ENCODE peak calls at places on chromosomes 4 and X, in nine cellular contexts. S is fibroblast of lung, Y is H9, T is colonic mucosa, N is HCT116, G is GM23248, P is IMR-90, J is PC-3, Q is kidney. O is an unnamed sample.

GRCh38 chr4:187380181-187380581 is 615.4 kb upstream of the ZFP42 start:
- DNase-seq in S (no peak), Y (peak), T (peak), N (peak), G (peak), P (peak), J (peak), Q (no peak), O (peak)

GRCh38 chrX:101206471-101206870 is 13.1 kb upstream of the DRP2 start:
- DNase-seq in S (peak), Y (no peak), T (no peak), N (peak), G (peak), P (peak), J (peak), Q (no peak), O (peak)

GRCh38 chr4:2060578-2061207 is 1.6 kb downstream of the NAT8L start:
- DNase-seq in S (no peak), Y (peak), T (no peak), N (no peak), G (peak), P (no peak), J (no peak), Q (peak), O (no peak)

GRCh38 chrX:119729408-119730201 is 28.8 kb upstream of the SOWAHD start:
- DNase-seq in S (peak), Y (peak), T (peak), N (peak), G (peak), P (peak), J (peak), Q (no peak), O (peak)

GRCh38 chr4:88108747-88109122 is 49.7 kb downstream of the ABCG2 start:
- DNase-seq in S (peak), Y (no peak), T (no peak), N (no peak), G (peak), P (peak), J (no peak), Q (no peak), O (no peak)

GRCh38 chr4:34850983-34851382 is 1393.3 kb downstream of the ARAP2 start:
- DNase-seq in S (peak), Y (no peak), T (no peak), N (no peak), G (no peak), P (no peak), J (peak), Q (no peak), O (no peak)

GRCh38 chrX:22135994-22136684 is 104.0 kb downstream of the PHEX start:
- DNase-seq in S (peak), Y (no peak), T (no peak), N (peak), G (peak), P (peak), J (peak), Q (no peak), O (peak)

GRCh38 chr4:15132739-15133138 is 130.5 kb downstream of the CPEB2 start:
- DNase-seq in S (no peak), Y (no peak), T (no peak), N (no peak), G (no peak), P (no peak), J (no peak), Q (no peak), O (no peak)

GRCh38 chrX:314781-315595 is 3.6 kb downstream of the GTPBP6 start:
- DNase-seq in S (no peak), Y (no peak), T (no peak), N (no peak), G (no peak), P (no peak), J (no peak), Q (peak), O (no peak)

GRCh38 chr4:98583265-98583664 is 75.1 kb downstream of the TSPAN5 start:
- DNase-seq in S (no peak), Y (no peak), T (no peak), N (no peak), G (no peak), P (no peak), J (no peak), Q (no peak), O (no peak)

GRCh38 chrX:120463241-120463640 is 5.9 kb downstream of the LAMP2 start:
- DNase-seq in S (peak), Y (no peak), T (no peak), N (no peak), G (peak), P (peak), J (peak), Q (no peak), O (no peak)

GRCh38 chr4:145154573-145154972 is 25.8 kb downstream of the OTUD4 start:
- DNase-seq in S (peak), Y (no peak), T (no peak), N (no peak), G (peak), P (peak), J (peak), Q (no peak), O (no peak)

GRCh38 chrX:95718746-95719145 is 965.9 kb upstream of the DIAPH2 start:
- DNase-seq in S (no peak), Y (no peak), T (no peak), N (no peak), G (no peak), P (no peak), J (no peak), Q (no peak), O (no peak)

GRCh38 chr4:56218230-56218895 is 168.9 kb downstream of the AASDH start:
- DNase-seq in S (no peak), Y (no peak), T (no peak), N (no peak), G (no peak), P (no peak), J (no peak), Q (no peak), O (no peak)

GRCh38 chr4:25002679-25003078 is 28.1 kb downstream of the LGI2 start:
- DNase-seq in S (peak), Y (no peak), T (no peak), N (no peak), G (peak), P (no peak), J (no peak), Q (no peak), O (no peak)

GRCh38 chrX:120736989-120737388 is 107.1 kb upstream of the C1GALT1C1 start:
- DNase-seq in S (peak), Y (no peak), T (no peak), N (no peak), G (peak), P (peak), J (peak), Q (no peak), O (no peak)

GRCh38 chrX:120315776-120316175 is 4.5 kb upstream of the TMEM255A start:
- DNase-seq in S (no peak), Y (no peak), T (no peak), N (no peak), G (no peak), P (no peak), J (peak), Q (no peak), O (no peak)

GRCh38 chr4:43233321-43233720 is 340.8 kb downstream of the GRXCR1 start:
- DNase-seq in S (no peak), Y (no peak), T (no peak), N (no peak), G (no peak), P (no peak), J (no peak), Q (no peak), O (no peak)

GRCh38 chrX:20181563-20182329 is 40.1 kb upstream of the EIF1AX start:
- DNase-seq in S (no peak), Y (no peak), T (no peak), N (no peak), G (no peak), P (no peak), J (no peak), Q (no peak), O (no peak)

GRCh38 chr4:128282516-128282915 is 5.1 kb downstream of the PGRMC2 start:
- DNase-seq in S (no peak), Y (no peak), T (no peak), N (no peak), G (no peak), P (no peak), J (no peak), Q (no peak), O (no peak)

GRCh38 chrX:136130931-136131843 is 16.1 kb upstream of the FHL1 start:
- DNase-seq in S (peak), Y (no peak), T (no peak), N (peak), G (peak), P (peak), J (peak), Q (no peak), O (no peak)

GRCh38 chr4:38989487-38989886 is 42.7 kb downstream of the TMEM156 start:
- DNase-seq in S (peak), Y (no peak), T (no peak), N (no peak), G (peak), P (peak), J (peak), Q (no peak), O (no peak)

GRCh38 chr4:75786938-75787337 is 62.6 kb downstream of the USO1 start:
- DNase-seq in S (no peak), Y (no peak), T (no peak), N (no peak), G (no peak), P (no peak), J (no peak), Q (no peak), O (no peak)

GRCh38 chr4:24809376-24809775 is 14.0 kb downstream of the SOD3 start:
- DNase-seq in S (no peak), Y (peak), T (peak), N (no peak), G (peak), P (no peak), J (peak), Q (no peak), O (peak)

GRCh38 chr4:30553721-30554120 is 166.4 kb upstream of the PCDH7 start:
- DNase-seq in S (peak), Y (no peak), T (no peak), N (no peak), G (no peak), P (peak), J (no peak), Q (no peak), O (no peak)

GRCh38 chr4:168656055-168656660 is 159.3 kb downstream of the PALLD start:
- DNase-seq in S (peak), Y (no peak), T (no peak), N (no peak), G (peak), P (peak), J (peak), Q (no peak), O (no peak)

GRCh38 chr4:185513489-185514181 is 21.7 kb downstream of the PDLIM3 start:
- DNase-seq in S (peak), Y (no peak), T (peak), N (no peak), G (no peak), P (peak), J (peak), Q (no peak), O (no peak)

GRCh38 chrX:79182616-79183015 is 38.1 kb downstream of the GPR174 start:
- DNase-seq in S (no peak), Y (no peak), T (no peak), N (no peak), G (no peak), P (no peak), J (no peak), Q (no peak), O (no peak)

GRCh38 chr4:37430718-37431416 is 186.3 kb downstream of the NWD2 start:
- DNase-seq in S (no peak), Y (no peak), T (peak), N (no peak), G (no peak), P (no peak), J (no peak), Q (no peak), O (no peak)

GRCh38 chr4:993111-994029 is at the start of gene SLC26A1:
- DNase-seq in S (no peak), Y (no peak), T (peak), N (no peak), G (no peak), P (no peak), J (peak), Q (peak), O (peak)

GRCh38 chr4:36348403-36348938 is 67.1 kb downstream of the DTHD1 start:
- DNase-seq in S (no peak), Y (no peak), T (no peak), N (no peak), G (no peak), P (no peak), J (no peak), Q (no peak), O (no peak)

GRCh38 chrX:116749943-116750342 is 287.2 kb upstream of the CT83 start:
- DNase-seq in S (no peak), Y (no peak), T (no peak), N (no peak), G (no peak), P (no peak), J (no peak), Q (no peak), O (no peak)

GRCh38 chr4:184345573-184345922 is 127.9 kb upstream of the ENPP6 start:
- DNase-seq in S (no peak), Y (no peak), T (peak), N (no peak), G (no peak), P (peak), J (no peak), Q (no peak), O (peak)

GRCh38 chrX:1719270-1719669 is 104.4 kb downstream of the ASMT start:
- DNase-seq in S (no peak), Y (no peak), T (no peak), N (no peak), G (no peak), P (no peak), J (peak), Q (no peak), O (no peak)

GRCh38 chr4:69060651-69061308 is 35.5 kb upstream of the UGT2B7 start:
- DNase-seq in S (no peak), Y (no peak), T (no peak), N (no peak), G (no peak), P (no peak), J (peak), Q (no peak), O (no peak)

GRCh38 chrX:133415276-133416105 is at the start of gene GPC4:
- DNase-seq in S (peak), Y (peak), T (peak), N (peak), G (peak), P (no peak), J (peak), Q (peak), O (no peak)

GRCh38 chrX:153640045-153640686 is 6.8 kb upstream of the DUSP9 start:
- DNase-seq in S (no peak), Y (no peak), T (no peak), N (no peak), G (no peak), P (no peak), J (no peak), Q (peak), O (no peak)
- H3K9ac ChIP-seq in S (no peak), Y (no peak), T (no peak), N (no peak), G (no peak), P (no peak), J (no peak), Q (no peak), O (no peak)

GRCh38 chr4:173669460-173670179 is 139.6 kb upstream of the HAND2 start:
- DNase-seq in S (no peak), Y (no peak), T (no peak), N (no peak), G (no peak), P (no peak), J (no peak), Q (no peak), O (no peak)
- H3K9ac ChIP-seq in S (no peak), Y (no peak), T (no peak), N (no peak), G (no peak), P (no peak), J (no peak), Q (no peak), O (no peak)

DNA sequence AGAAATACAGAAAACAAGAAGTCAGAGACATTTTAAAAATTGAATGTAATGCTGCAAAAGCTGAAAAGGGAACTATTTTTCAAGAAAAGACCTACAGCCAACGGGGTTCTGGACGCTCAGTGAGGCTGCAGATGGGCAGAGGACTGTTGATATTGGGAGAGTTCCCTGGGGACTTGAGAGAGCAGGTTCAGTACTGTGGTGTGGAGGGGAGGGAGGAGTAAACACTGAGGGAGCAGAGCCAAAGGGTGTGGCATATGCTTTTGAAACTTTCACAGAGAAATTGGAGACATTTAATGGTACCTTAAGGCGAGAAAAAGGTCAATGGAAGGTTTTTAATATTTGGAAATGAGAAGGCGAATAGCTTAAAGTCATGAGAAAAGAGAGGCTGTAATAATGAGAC is 62.2 kb upstream of the GPM6A start:
- DNase-seq in S (no peak), Y (no peak), T (no peak), N (no peak), G (no peak), P (no peak), J (no peak), Q (no peak), O (no peak)
- H3K9ac ChIP-seq in S (no peak), Y (no peak), T (no peak), N (no peak), G (no peak), P (no peak), J (no peak), Q (no peak), O (no peak)

DNA sequence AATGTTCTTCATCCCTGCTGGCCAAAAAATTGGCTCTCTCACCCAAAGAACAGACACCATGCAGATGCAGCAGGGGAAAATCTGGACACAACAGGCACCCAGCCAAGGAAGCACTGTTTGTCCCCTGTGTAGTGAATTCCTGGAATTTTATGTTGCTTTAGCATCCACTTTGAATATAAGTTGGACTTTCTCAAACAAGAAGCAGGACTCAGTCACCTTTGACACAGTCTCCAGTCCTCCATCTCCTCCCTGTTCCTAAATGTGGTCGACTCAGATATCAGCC is 11.8 kb downstream of the ZNF182 start:
- DNase-seq in S (peak), Y (no peak), T (no peak), N (no peak), G (no peak), P (no peak), J (no peak), Q (no peak), O (no peak)
- H3K9ac ChIP-seq in S (no peak), Y (no peak), T (no peak), N (no peak), G (no peak), P (no peak), J (no peak), Q (no peak), O (no peak)

GRCh38 chr4:151226004-151226932 is 50.7 kb upstream of the PRSS48 start:
- DNase-seq in S (peak), Y (no peak), T (no peak), N (peak), G (peak), P (peak), J (peak), Q (no peak), O (no peak)

GRCh38 chr4:151223465-151223864 is 53.5 kb upstream of the PRSS48 start:
- DNase-seq in S (no peak), Y (no peak), T (no peak), N (no peak), G (no peak), P (no peak), J (no peak), Q (no peak), O (no peak)

GRCh38 chr4:151227731-151228130 is 49.2 kb upstream of the PRSS48 start:
- DNase-seq in S (peak), Y (no peak), T (no peak), N (no peak), G (peak), P (peak), J (peak), Q (no peak), O (no peak)

GRCh38 chr4:151231915-151232595 is 44.9 kb upstream of the PRSS48 start:
- DNase-seq in S (peak), Y (no peak), T (no peak), N (no peak), G (no peak), P (no peak), J (no peak), Q (no peak), O (no peak)

GRCh38 chr4:151228196-151229119 is 48.5 kb upstream of the PRSS48 start:
- DNase-seq in S (peak), Y (no peak), T (no peak), N (no peak), G (peak), P (peak), J (peak), Q (no peak), O (no peak)
- H3K9ac ChIP-seq in S (no peak), Y (no peak), T (no peak), N (no peak), G (peak), P (no peak), J (no peak), Q (no peak), O (no peak)

GRCh38 chr4:7761720-7762119 is 177.9 kb downstream of the AFAP1 start:
- DNase-seq in S (peak), Y (peak), T (peak), N (peak), G (peak), P (peak), J (peak), Q (peak), O (peak)
- H3K9ac ChIP-seq in S (no peak), Y (no peak), T (no peak), N (no peak), G (no peak), P (no peak), J (no peak), Q (no peak), O (no peak)

GRCh38 chr4:54677416-54677815 is 19.7 kb downstream of the KIT start:
- DNase-seq in S (no peak), Y (no peak), T (no peak), N (no peak), G (no peak), P (no peak), J (no peak), Q (no peak), O (no peak)
- H3K9ac ChIP-seq in S (no peak), Y (no peak), T (no peak), N (no peak), G (no peak), P (no peak), J (no peak), Q (no peak), O (no peak)

GRCh38 chrX:152451731-152451980 is 541 bp upstream of the GABRA3 start:
- DNase-seq in S (no peak), Y (no peak), T (no peak), N (no peak), G (no peak), P (no peak), J (no peak), Q (no peak), O (no peak)
- H3K9ac ChIP-seq in S (no peak), Y (no peak), T (no peak), N (no peak), G (no peak), P (no peak), J (no peak), Q (no peak), O (no peak)

DNA sequence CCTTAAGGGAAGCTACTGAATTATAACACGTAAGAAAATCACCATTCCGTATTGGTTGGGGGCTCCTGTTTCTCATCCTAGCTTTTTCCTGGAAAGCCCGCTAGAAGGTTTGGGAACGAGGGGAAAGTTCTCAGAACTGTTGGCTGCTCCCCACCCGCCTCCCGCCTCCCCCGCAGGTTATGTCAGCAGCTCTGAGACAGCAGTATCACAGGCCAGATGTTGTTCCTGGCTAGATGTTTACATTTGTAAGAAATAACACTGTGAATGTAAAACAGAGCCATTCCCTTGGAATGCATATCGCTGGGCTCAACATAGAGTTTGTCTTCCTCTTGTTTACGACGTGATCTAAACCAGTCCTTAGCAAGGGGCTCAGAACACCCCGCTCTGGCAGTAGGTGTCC is 7.1 kb upstream of the MSANTD1 start:
- DNase-seq in S (peak), Y (no peak), T (no peak), N (no peak), G (peak), P (peak), J (no peak), Q (no peak), O (peak)
- H3K9ac ChIP-seq in S (no peak), Y (no peak), T (no peak), N (no peak), G (no peak), P (no peak), J (no peak), Q (no peak), O (no peak)